ENCODE peak calls at places on chromosomes 5 and 9, in eight cellular contexts. One of them, this sample, is unnamed.
A peak's percentile ranks its signal among the peaks of the same experiment; 100 is the strongest.

GRCh38 chr5:96079075-96079474 is 117.4 kb upstream of the ELL2 start:
- DNase-seq in AG10803: peak; percentile 91
- DNase-seq in PC-9: no peak
- DNase-seq in HAP-1: no peak
- DNase-seq in DND-41: no peak
- DNase-seq in lung: no peak
- DNase-seq in astrocyte of the spinal cord: peak; percentile 95
- DNase-seq in adipocyte: peak; percentile 75
- DNase-seq in this sample: no peak

GRCh38 chr5:65769539-65769938 is 47.5 kb downstream of the NLN start:
- DNase-seq in AG10803: peak; percentile 88
- DNase-seq in PC-9: no peak
- DNase-seq in HAP-1: no peak
- DNase-seq in DND-41: no peak
- DNase-seq in lung: no peak
- DNase-seq in astrocyte of the spinal cord: peak; percentile 95
- DNase-seq in adipocyte: peak; percentile 83
- DNase-seq in this sample: no peak

GRCh38 chr9:16615451-16615850 is 255.0 kb downstream of the BNC2 start:
- DNase-seq in AG10803: no peak
- DNase-seq in PC-9: no peak
- DNase-seq in HAP-1: no peak
- DNase-seq in DND-41: no peak
- DNase-seq in lung: no peak
- DNase-seq in astrocyte of the spinal cord: no peak
- DNase-seq in adipocyte: no peak
- DNase-seq in this sample: no peak

GRCh38 chr9:1173211-1173610 is 123.1 kb downstream of the DMRT2 start:
- DNase-seq in AG10803: peak; percentile 49
- DNase-seq in PC-9: no peak
- DNase-seq in HAP-1: no peak
- DNase-seq in DND-41: no peak
- DNase-seq in lung: no peak
- DNase-seq in astrocyte of the spinal cord: peak; percentile 1
- DNase-seq in adipocyte: no peak
- DNase-seq in this sample: no peak

GRCh38 chr9:129052592-129052991 is 16.2 kb downstream of the MIGA2 start:
- DNase-seq in AG10803: no peak
- DNase-seq in PC-9: peak; percentile 99
- DNase-seq in HAP-1: no peak
- DNase-seq in DND-41: no peak
- DNase-seq in lung: peak; percentile 91
- DNase-seq in astrocyte of the spinal cord: no peak
- DNase-seq in adipocyte: no peak
- DNase-seq in this sample: no peak

GRCh38 chr9:109455861-109456260 is 42.2 kb downstream of the PTPN3 start:
- DNase-seq in AG10803: no peak
- DNase-seq in PC-9: no peak
- DNase-seq in HAP-1: peak; percentile 28
- DNase-seq in DND-41: peak; percentile 57
- DNase-seq in lung: no peak
- DNase-seq in astrocyte of the spinal cord: no peak
- DNase-seq in adipocyte: no peak
- DNase-seq in this sample: peak; percentile 75

GRCh38 chr9:32350682-32351081 is 33.8 kb upstream of the ACO1 start:
- DNase-seq in AG10803: peak; percentile 16
- DNase-seq in PC-9: no peak
- DNase-seq in HAP-1: no peak
- DNase-seq in DND-41: no peak
- DNase-seq in lung: no peak
- DNase-seq in astrocyte of the spinal cord: peak; percentile 34
- DNase-seq in adipocyte: peak; percentile 61
- DNase-seq in this sample: peak; percentile 34

GRCh38 chr9:79014929-79015699 is 556.7 kb upstream of the TLE4 start:
- DNase-seq in AG10803: peak; percentile 8
- DNase-seq in PC-9: no peak
- DNase-seq in HAP-1: no peak
- DNase-seq in DND-41: no peak
- DNase-seq in lung: no peak
- DNase-seq in astrocyte of the spinal cord: no peak
- DNase-seq in adipocyte: peak; percentile 23
- DNase-seq in this sample: no peak

GRCh38 chr5:110625376-110625999 is 101.0 kb downstream of the TMEM232 start:
- DNase-seq in AG10803: peak; percentile 52
- DNase-seq in PC-9: no peak
- DNase-seq in HAP-1: no peak
- DNase-seq in DND-41: no peak
- DNase-seq in lung: no peak
- DNase-seq in astrocyte of the spinal cord: peak; percentile 59
- DNase-seq in adipocyte: peak; percentile 93
- DNase-seq in this sample: peak; percentile 21

GRCh38 chr5:150590979-150591411 is 49.5 kb upstream of the SYNPO start:
- DNase-seq in AG10803: no peak
- DNase-seq in PC-9: no peak
- DNase-seq in HAP-1: no peak
- DNase-seq in DND-41: no peak
- DNase-seq in lung: no peak
- DNase-seq in astrocyte of the spinal cord: no peak
- DNase-seq in adipocyte: no peak
- DNase-seq in this sample: no peak

GRCh38 chr5:125894383-125894782 is 528.8 kb upstream of the GRAMD2B start:
- DNase-seq in AG10803: no peak
- DNase-seq in PC-9: no peak
- DNase-seq in HAP-1: no peak
- DNase-seq in DND-41: no peak
- DNase-seq in lung: no peak
- DNase-seq in astrocyte of the spinal cord: peak; percentile 63
- DNase-seq in adipocyte: peak; percentile 72
- DNase-seq in this sample: no peak

GRCh38 chr9:106945727-106946690 is 83.0 kb downstream of the ZNF462 start:
- DNase-seq in AG10803: peak; percentile 75
- DNase-seq in PC-9: no peak
- DNase-seq in HAP-1: no peak
- DNase-seq in DND-41: no peak
- DNase-seq in lung: no peak
- DNase-seq in astrocyte of the spinal cord: peak; percentile 91
- DNase-seq in adipocyte: peak; percentile 82
- DNase-seq in this sample: no peak

DNA sequence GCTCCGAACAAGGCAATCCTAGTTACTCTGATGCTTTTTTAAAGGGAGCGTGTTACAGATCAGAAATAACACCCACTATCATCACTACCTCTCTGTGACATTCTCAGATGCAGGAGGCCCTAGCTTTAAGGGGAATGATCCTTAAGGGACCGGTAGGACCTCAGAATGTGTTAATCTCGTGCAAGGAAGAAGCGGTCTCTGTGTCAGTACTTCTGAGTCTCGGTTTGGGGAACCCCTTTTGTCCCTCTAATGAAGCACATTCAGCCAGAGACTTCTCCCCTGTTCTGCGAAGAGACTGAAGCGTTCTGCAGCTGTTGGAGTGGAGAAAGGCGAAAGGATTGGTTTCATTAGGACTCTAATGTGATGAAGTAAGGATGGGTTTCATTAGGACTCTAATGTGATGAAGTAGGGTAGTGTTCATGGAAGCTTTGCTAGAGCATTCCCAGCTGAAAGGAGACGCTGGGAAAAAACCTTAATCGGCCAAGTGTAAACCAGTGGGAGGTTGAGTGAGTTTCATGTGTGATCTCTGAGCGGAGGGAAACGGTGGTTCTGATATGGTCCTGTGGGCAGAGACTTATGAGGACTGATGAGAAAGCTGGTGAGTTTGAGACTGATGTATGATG is 1.6 kb downstream of the PIP5K1B start:
- DNase-seq in AG10803: no peak
- DNase-seq in PC-9: no peak
- DNase-seq in HAP-1: no peak
- DNase-seq in DND-41: no peak
- DNase-seq in lung: no peak
- DNase-seq in astrocyte of the spinal cord: no peak
- DNase-seq in adipocyte: no peak
- DNase-seq in this sample: no peak
- H3K4me3 ChIP-seq in AG10803: no peak overlapping the region
- H3K4me3 ChIP-seq in PC-9: no peak overlapping the region
- H3K4me3 ChIP-seq in HAP-1: no peak overlapping the region
- H3K4me3 ChIP-seq in DND-41: no peak overlapping the region
- H3K4me3 ChIP-seq in lung: peak overlapping the region; percentile 64
- H3K4me3 ChIP-seq in astrocyte of the spinal cord: no peak overlapping the region
- H3K4me3 ChIP-seq in adipocyte: no peak overlapping the region
- H3K4me3 ChIP-seq in this sample: no peak overlapping the region

DNA sequence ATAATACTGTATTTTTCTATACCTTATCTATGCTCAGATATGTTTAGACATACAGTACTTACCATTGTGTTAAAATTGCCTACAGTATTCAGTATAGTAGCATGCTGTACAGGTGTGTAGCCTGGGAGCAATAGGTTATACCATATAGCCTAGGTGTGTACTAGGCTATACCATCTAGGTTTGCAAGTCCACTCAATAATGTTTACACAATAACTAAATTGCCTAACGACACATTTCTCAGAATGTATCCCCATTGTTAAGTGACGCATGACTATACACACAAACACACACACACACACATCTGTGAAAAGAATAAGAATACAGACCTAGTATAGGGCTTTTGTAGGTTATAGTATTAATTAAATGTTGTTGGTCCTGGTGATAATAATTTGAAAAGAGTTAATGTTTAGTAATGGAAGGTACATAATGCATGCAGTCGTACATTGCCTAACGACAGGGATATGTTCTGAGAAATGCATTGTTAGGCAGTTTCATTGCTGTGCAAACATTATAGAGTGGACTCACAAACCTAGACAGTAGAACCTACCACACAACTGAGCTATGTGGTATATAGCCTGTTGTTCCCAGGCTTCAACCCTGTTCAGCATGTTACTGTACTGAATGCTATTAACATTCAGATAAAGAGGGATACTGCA is 13.6 kb downstream of the TDRD7 start:
- DNase-seq in AG10803: no peak
- DNase-seq in PC-9: no peak
- DNase-seq in HAP-1: no peak
- DNase-seq in DND-41: no peak
- DNase-seq in lung: no peak
- DNase-seq in astrocyte of the spinal cord: no peak
- DNase-seq in adipocyte: no peak
- DNase-seq in this sample: no peak
- H3K4me3 ChIP-seq in AG10803: no peak overlapping the region
- H3K4me3 ChIP-seq in PC-9: no peak overlapping the region
- H3K4me3 ChIP-seq in HAP-1: no peak overlapping the region
- H3K4me3 ChIP-seq in DND-41: no peak overlapping the region
- H3K4me3 ChIP-seq in lung: no peak overlapping the region
- H3K4me3 ChIP-seq in astrocyte of the spinal cord: no peak overlapping the region
- H3K4me3 ChIP-seq in adipocyte: no peak overlapping the region
- H3K4me3 ChIP-seq in this sample: no peak overlapping the region

GRCh38 chr5:27473300-27474053 is 435.1 kb upstream of the CDH9 start:
- DNase-seq in AG10803: no peak
- DNase-seq in PC-9: no peak
- DNase-seq in HAP-1: peak; percentile 32
- DNase-seq in DND-41: no peak
- DNase-seq in lung: no peak
- DNase-seq in astrocyte of the spinal cord: no peak
- DNase-seq in adipocyte: no peak
- DNase-seq in this sample: no peak
- H3K4me3 ChIP-seq in AG10803: peak overlapping the region; percentile 59
- H3K4me3 ChIP-seq in PC-9: no peak overlapping the region
- H3K4me3 ChIP-seq in HAP-1: peak overlapping the region; percentile 52
- H3K4me3 ChIP-seq in DND-41: no peak overlapping the region
- H3K4me3 ChIP-seq in lung: no peak overlapping the region
- H3K4me3 ChIP-seq in astrocyte of the spinal cord: no peak overlapping the region
- H3K4me3 ChIP-seq in adipocyte: peak overlapping the region; percentile 71
- H3K4me3 ChIP-seq in this sample: no peak overlapping the region

DNA sequence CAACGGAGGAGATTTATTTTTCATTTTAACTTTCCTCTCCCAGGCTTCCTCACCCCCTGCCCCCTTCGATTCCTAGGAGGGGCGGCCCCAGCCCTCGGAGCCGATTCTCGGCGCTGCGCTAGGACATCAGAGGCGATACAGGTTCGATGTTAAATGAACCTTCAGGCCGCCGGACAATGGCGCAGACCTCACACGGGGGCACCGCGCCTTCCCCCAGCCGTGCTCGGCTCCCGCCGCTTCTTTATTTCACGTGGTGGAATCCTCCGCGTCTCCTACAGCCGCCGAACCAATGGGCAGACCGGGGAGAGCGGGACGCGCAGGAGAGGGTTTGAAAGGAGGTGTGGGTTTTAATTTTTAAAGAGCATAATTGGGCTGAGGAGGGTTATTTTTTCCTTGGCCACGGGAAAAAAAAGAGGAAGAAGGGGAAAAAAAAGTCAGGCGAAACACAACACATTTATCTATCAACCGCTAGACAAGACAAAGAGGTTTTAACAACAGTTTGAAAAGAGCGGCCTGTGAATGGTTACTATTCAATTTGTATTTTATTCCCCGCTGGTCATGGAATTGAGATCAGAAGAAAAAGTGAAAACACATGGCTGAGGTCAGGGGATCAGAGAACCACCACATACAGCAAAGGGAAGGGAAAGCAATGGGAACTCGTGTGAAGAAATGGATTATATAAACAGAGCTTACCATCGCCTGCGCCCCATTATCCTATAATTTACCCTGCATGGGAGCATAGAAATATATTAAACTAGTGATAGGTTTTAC is 126.9 kb downstream of the TMEM174 start:
- DNase-seq in AG10803: no peak
- DNase-seq in PC-9: no peak
- DNase-seq in HAP-1: no peak
- DNase-seq in DND-41: no peak
- DNase-seq in lung: no peak
- DNase-seq in astrocyte of the spinal cord: peak; percentile 73
- DNase-seq in adipocyte: no peak
- DNase-seq in this sample: no peak
- H3K4me3 ChIP-seq in AG10803: no peak overlapping the region
- H3K4me3 ChIP-seq in PC-9: no peak overlapping the region
- H3K4me3 ChIP-seq in HAP-1: no peak overlapping the region
- H3K4me3 ChIP-seq in DND-41: no peak overlapping the region
- H3K4me3 ChIP-seq in lung: no peak overlapping the region
- H3K4me3 ChIP-seq in astrocyte of the spinal cord: peak overlapping the region; percentile 1
- H3K4me3 ChIP-seq in adipocyte: no peak overlapping the region
- H3K4me3 ChIP-seq in this sample: no peak overlapping the region

This sample was measured in Jurkat, Clone E6-1.